ENCODE peak calls at places on chromosomes 13 and 19, in seven cellular contexts. H is HCT116, Y is H1, S is K562, L is GM12878, K is SK-N-SH, I is HepG2. E is an unnamed sample.

GRCh38 chr19:17234911-17235617 is 9.0 kb downstream of the OCEL1 start:
- DNase-seq in H (no peak), Y (no peak), S (peak), L (no peak), K (peak), I (no peak), E (no peak)

GRCh38 chr13:64007334-64007733 is 2591.7 kb upstream of the PCDH20 start:
- DNase-seq in H (no peak), Y (no peak), S (no peak), L (no peak), K (no peak), I (no peak), E (no peak)

GRCh38 chr13:71303144-71303543 is 563.9 kb downstream of the DACH1 start:
- DNase-seq in H (no peak), Y (no peak), S (no peak), L (no peak), K (no peak), I (no peak), E (no peak)

GRCh38 chr19:43469160-43469480 is 3.7 kb upstream of the LYPD3 start:
- DNase-seq in H (no peak), Y (no peak), S (no peak), L (no peak), K (no peak), I (peak), E (no peak)

GRCh38 chr13:99119686-99120085 is 81.0 kb upstream of the UBAC2 start:
- DNase-seq in H (no peak), Y (no peak), S (no peak), L (no peak), K (no peak), I (no peak), E (no peak)

GRCh38 chr13:33015791-33016323 is 366 bp upstream of the KL start:
- DNase-seq in H (no peak), Y (no peak), S (no peak), L (no peak), K (no peak), I (no peak), E (no peak)

GRCh38 chr13:46478641-46479040 is 74.3 kb upstream of the LRCH1 start:
- DNase-seq in H (no peak), Y (no peak), S (no peak), L (no peak), K (no peak), I (no peak), E (no peak)

GRCh38 chr19:522726-523125 is 8.8 kb upstream of the CDC34 start:
- DNase-seq in H (no peak), Y (no peak), S (no peak), L (no peak), K (no peak), I (no peak), E (no peak)

GRCh38 chr13:23384111-23384510 is 49.4 kb downstream of the SACS start:
- DNase-seq in H (no peak), Y (no peak), S (no peak), L (peak), K (no peak), I (no peak), E (no peak)

GRCh38 chr19:10896851-10897526 is 25.6 kb downstream of the CARM1 start:
- DNase-seq in H (no peak), Y (no peak), S (no peak), L (no peak), K (no peak), I (peak), E (no peak)

GRCh38 chr13:46475586-46475991 is 77.4 kb upstream of the LRCH1 start:
- DNase-seq in H (no peak), Y (no peak), S (no peak), L (no peak), K (no peak), I (no peak), E (no peak)

GRCh38 chr19:18612051-18612771 is 459 bp upstream of the TMEM59L start:
- DNase-seq in H (no peak), Y (no peak), S (no peak), L (no peak), K (no peak), I (no peak), E (no peak)

GRCh38 chr13:38045278-38046048 is 175.9 kb upstream of the TRPC4 start:
- DNase-seq in H (no peak), Y (peak), S (peak), L (no peak), K (peak), I (peak), E (peak)

GRCh38 chr13:59891053-59891452 is 272.7 kb downstream of the DIAPH3 start:
- DNase-seq in H (no peak), Y (no peak), S (no peak), L (no peak), K (no peak), I (no peak), E (no peak)

GRCh38 chr13:32728327-32728726 is 142.1 kb downstream of the PDS5B start:
- DNase-seq in H (no peak), Y (no peak), S (no peak), L (no peak), K (no peak), I (no peak), E (no peak)

GRCh38 chr13:79780240-79780639 is 299.3 kb downstream of the NDFIP2 start:
- DNase-seq in H (no peak), Y (no peak), S (no peak), L (peak), K (no peak), I (no peak), E (no peak)

GRCh38 chr13:49791753-49792549 is 531 bp downstream of the KPNA3 start:
- DNase-seq in H (no peak), Y (no peak), S (peak), L (no peak), K (no peak), I (no peak), E (peak)

GRCh38 chr13:29103036-29103800 is 283.1 kb downstream of the MTUS2 start:
- DNase-seq in H (no peak), Y (no peak), S (no peak), L (no peak), K (no peak), I (no peak), E (no peak)

GRCh38 chr19:35869327-35870123 is 1.2 kb downstream of the APLP1 start:
- DNase-seq in H (peak), Y (peak), S (peak), L (no peak), K (peak), I (peak), E (peak)

GRCh38 chr19:695350-695949 is at the start of gene PRSS57:
- DNase-seq in H (no peak), Y (no peak), S (no peak), L (no peak), K (no peak), I (no peak), E (no peak)

GRCh38 chr13:74406439-74406838 is 272.2 kb upstream of the KLF12 start:
- DNase-seq in H (no peak), Y (no peak), S (no peak), L (no peak), K (no peak), I (no peak), E (no peak)

GRCh38 chr19:44401787-44402115 is 343 bp upstream of the ZNF285 start:
- DNase-seq in H (no peak), Y (no peak), S (no peak), L (no peak), K (no peak), I (no peak), E (no peak)

GRCh38 chr13:109833940-109834339 is 47.6 kb upstream of the IRS2 start:
- DNase-seq in H (no peak), Y (no peak), S (no peak), L (no peak), K (no peak), I (no peak), E (no peak)

GRCh38 chr13:48078251-48078656 is 16.6 kb downstream of the MED4 start:
- DNase-seq in H (peak), Y (no peak), S (no peak), L (peak), K (no peak), I (peak), E (no peak)

GRCh38 chr19:54502518-54503048 is at the start of gene LAIR2:
- DNase-seq in H (no peak), Y (no peak), S (no peak), L (no peak), K (no peak), I (no peak), E (no peak)

GRCh38 chr13:112959206-112959605 is 9.8 kb upstream of the MCF2L start:
- DNase-seq in H (no peak), Y (no peak), S (no peak), L (no peak), K (no peak), I (peak), E (no peak)

GRCh38 chr13:61950828-61951227 is 535.2 kb upstream of the PCDH20 start:
- DNase-seq in H (no peak), Y (no peak), S (no peak), L (no peak), K (no peak), I (no peak), E (no peak)

GRCh38 chr13:102598061-102598460 is 1.3 kb downstream of the TPP2 start:
- DNase-seq in H (no peak), Y (no peak), S (no peak), L (no peak), K (peak), I (no peak), E (no peak)

DNA sequence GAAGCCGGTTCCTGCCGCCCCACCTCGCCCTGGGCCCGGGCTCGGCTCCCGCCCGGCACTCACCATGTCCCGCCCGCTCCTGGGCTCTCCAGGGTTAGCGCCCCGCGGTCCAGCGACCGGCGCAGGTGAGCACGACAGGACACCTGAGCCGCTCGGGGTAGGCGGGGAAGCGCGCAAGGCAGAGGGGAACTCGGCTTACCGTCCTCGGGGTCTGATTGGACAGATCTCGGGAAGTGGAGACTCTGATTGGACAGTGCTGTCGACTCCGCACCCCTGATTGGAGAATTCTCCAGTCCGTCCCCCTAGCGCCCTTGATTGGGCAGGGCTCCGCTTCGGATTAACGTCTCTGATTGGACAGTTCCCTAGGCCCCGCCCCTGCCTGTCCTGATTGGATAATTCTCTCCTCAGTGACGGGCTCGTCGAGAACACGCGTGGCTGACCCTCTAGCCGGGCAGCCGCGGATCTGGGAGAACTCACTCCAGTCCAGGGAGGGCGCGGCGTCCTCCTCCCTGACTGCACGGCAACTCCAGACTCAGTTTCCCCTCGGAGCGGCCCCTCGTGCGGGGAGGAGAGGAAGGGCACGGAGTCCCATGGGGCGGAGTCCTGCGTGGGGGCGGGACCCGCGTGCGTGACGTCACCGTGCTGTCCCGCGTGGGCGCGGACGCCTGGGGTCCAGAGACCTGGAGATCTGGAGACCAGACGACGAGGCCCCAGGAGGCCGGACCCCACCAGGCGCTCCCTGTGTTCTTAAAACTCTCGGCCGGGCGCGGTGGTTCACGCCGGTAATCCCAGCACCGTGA is at the start of gene ZNF77:
- DNase-seq in H (peak), Y (peak), S (peak), L (peak), K (peak), I (peak), E (peak)
- TF ChIP-seq YY1 in H (no peak), Y (no peak), S (no peak), L (no peak), K (no peak), I (no peak), E (no peak)

GRCh38 chr13:42364613-42365000 is 92.7 kb downstream of the AKAP11 start:
- DNase-seq in H (no peak), Y (no peak), S (no peak), L (no peak), K (no peak), I (no peak), E (no peak)

GRCh38 chr13:42363941-42364612 is 92.1 kb downstream of the AKAP11 start:
- DNase-seq in H (no peak), Y (no peak), S (no peak), L (no peak), K (no peak), I (no peak), E (no peak)

GRCh38 chr13:42369071-42369795 is 97.3 kb downstream of the AKAP11 start:
- DNase-seq in H (no peak), Y (no peak), S (no peak), L (no peak), K (no peak), I (no peak), E (no peak)

GRCh38 chr13:42370229-42370628 is 98.3 kb downstream of the AKAP11 start:
- DNase-seq in H (no peak), Y (no peak), S (no peak), L (no peak), K (no peak), I (no peak), E (no peak)

DNA sequence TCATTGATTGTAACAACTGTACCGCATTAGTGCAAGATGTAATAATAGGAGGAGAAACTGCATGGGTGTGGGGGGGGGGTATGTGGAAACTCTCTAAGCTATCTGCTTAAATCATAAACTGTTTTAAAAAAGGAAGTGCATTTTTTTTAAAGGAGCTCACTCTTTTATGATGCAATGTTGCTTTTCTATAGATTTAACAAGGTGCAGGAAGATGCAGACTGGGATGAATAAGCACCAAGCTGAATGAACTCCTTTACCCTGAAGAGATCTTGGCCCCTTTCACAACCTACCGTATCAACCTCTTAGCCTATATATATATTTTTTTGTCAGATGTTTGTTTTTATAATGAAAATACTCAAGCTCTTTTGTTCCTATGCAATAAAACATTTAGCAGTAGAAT is 95.9 kb downstream of the AKAP11 start:
- DNase-seq in H (no peak), Y (no peak), S (no peak), L (no peak), K (no peak), I (no peak), E (no peak)
- TF ChIP-seq YY1 in H (no peak), Y (no peak), S (no peak), L (no peak), K (no peak), I (no peak), E (no peak)

DNA sequence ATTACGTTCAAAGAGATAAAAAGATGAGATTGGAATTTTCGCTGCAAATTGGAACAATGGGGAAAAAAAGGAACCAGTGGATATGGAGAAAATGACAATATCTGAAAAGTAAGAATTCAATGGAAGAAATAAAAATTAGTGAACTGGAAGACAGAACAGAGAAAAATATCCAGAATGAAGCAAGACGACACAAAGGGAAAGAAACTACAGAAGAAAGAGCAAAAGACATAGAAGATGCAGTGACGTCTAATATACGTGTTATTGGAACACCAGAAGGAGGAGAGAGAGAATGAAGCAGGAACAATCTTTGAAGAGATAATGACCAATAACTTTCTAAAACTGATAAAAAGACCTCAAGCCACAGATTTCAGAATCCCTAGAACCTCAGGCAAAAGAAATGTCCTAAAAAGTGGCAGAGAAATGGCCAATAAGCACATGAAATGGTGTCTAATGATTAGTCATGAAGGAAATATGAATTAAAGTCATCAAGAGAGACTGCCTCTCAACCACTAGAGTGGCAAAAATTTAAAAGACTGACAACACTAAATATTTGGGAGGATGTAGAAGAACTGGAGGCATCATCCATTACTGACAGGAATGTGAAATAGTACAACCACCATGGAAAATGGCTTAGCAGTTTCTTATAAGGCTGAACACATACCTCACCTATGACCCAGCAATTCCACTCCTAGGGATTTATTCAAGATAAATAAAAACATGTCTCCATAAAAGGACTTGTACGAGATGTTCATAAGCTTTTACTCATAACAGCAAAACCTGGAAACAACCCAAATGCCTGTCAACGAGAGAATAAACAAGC is 56.5 kb downstream of the GADD45B start:
- DNase-seq in H (peak), Y (no peak), S (no peak), L (no peak), K (no peak), I (no peak), E (no peak)
- TF ChIP-seq YY1 in H (no peak), Y (no peak), S (no peak), L (no peak), K (no peak), I (no peak), E (no peak)

DNA sequence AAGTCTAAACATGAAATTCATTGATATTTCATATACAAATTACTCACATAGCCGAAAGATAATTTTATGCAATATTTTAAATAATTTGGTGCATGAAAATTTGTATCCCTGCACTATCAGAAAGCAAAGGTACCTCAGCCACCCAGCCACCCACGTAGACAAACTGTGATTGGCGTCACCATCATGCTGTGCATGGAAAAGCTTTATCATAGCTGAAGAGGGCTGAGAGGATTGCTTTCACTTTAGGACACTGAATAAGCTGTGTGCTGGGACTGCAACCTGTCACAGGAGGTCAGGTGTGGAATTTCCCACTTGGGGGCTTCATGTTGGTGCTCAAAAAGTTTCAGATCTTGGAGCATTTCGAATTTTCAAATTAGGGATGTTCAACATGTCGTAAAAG is 96.3 kb downstream of the MYCBP2 start:
- DNase-seq in H (no peak), Y (no peak), S (no peak), L (no peak), K (no peak), I (no peak), E (no peak)
- TF ChIP-seq YY1 in H (no peak), Y (no peak), S (no peak), L (no peak), K (no peak), I (no peak), E (no peak)

DNA sequence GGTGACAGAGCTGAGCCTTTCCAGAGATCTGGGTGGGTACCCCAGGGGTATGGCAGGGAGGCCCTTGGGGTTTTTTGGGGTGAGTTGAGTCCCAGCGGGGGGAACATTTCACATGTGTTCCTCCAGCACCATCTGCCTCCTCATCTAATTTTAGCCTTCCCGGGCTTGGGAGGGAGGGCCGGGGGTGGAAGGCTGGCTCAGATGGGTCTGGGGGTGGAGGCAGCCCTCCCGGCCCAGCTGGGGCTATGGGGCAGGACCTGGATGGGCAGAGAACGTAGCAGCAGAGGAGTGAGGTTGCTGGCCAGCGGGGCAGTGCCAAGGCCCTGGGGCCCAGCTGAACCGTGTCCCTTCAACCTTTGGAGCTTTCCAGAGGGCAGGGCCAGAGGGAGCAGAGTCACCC is 23.5 kb downstream of the ADGRL1 start:
- DNase-seq in H (no peak), Y (no peak), S (no peak), L (no peak), K (peak), I (no peak), E (no peak)
- TF ChIP-seq YY1 in H (no peak), Y (no peak), S (no peak), L (no peak), K (no peak), I (no peak), E (no peak)

DNA sequence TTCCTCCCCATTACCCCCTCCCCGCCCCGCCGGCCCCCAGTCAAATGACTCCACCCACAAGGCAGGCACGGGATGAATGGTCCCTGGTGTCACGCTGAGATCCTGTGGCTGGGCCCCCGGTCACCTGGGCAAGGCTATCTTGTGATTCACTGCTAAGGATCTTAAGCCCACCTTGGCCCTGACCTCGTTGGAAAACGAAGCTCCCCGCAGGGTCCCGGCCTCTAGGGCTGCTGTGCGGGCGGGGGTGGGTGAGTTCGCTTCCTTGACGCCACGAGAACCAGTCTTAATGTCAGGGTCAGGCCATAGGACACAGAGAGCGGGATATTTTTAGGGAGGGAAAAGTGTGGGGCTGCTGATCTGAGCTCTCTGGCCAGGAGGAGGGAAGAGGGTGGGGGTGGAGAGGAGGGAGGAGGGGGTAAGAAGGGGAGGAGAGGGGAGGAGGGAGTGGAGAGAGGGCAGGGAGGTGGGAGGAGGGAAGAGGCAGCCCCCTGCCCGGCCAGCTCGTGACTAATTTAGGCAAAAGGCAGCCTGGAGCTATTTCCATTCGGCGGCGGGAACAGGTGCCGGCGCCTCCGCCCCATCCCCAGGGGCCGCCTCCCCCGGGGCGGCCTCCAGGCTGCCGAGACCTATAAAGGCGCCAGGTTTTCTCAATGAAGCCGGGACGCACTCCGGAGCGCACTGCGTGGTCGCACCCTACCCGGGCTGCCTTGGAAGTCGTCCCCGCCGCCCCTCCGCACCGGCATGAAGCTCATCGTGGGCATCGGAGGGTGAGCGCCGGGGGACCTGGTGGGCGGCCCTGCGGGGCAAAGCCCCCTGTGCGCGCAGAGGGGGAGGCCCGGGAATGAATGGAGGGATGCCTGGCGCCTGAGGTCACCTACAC is at the start of gene NMRK2:
- DNase-seq in H (no peak), Y (peak), S (peak), L (no peak), K (peak), I (no peak), E (peak)
- TF ChIP-seq YY1 in H (no peak), Y (no peak), S (no peak), L (no peak), K (no peak), I (no peak), E (no peak)